ENCODE peak calls at places on chromosome 10, in seven cellular contexts. Y is tibial nerve, X is ovary, J is H1, M is transverse colon, N is sigmoid colon, I is A549. K is an unnamed sample.

GRCh38 chr10:16843252-16843870 is 26.1 kb upstream of the RSU1 start:
- DNase-seq in Y (peak; percentile 23), J (no peak), X (no peak), N (no peak), M (no peak), I (peak; percentile 72), K (no peak)

GRCh38 chr10:123808286-123808685 is 83.3 kb downstream of the CPXM2 start:
- DNase-seq in I (no peak), J (no peak), N (no peak), Y (no peak), M (no peak), X (no peak), K (no peak)

GRCh38 chr10:5527332-5528200 is 2.8 kb downstream of the CALML3 start:
- DNase-seq in I (no peak), X (no peak), J (no peak), N (peak; percentile 59), Y (no peak), M (peak; percentile 9), K (peak; percentile 25)

GRCh38 chr10:129169115-129169514 is 297.9 kb upstream of the MGMT start:
- DNase-seq in J (no peak), N (no peak), X (no peak), M (no peak), Y (no peak), I (no peak), K (no peak)

GRCh38 chr10:124091646-124092269 is 1.6 kb downstream of the CHST15 start:
- DNase-seq in J (no peak), M (peak; percentile 36), N (peak; percentile 87), X (peak; percentile 61), I (no peak), Y (no peak), K (no peak)

GRCh38 chr10:73910764-73911552 is at the start of gene PLAU:
- DNase-seq in Y (peak; percentile 27), N (peak; percentile 74), M (peak; percentile 44), J (no peak), I (no peak), X (no peak), K (peak; percentile 44)

GRCh38 chr10:58554316-58554715 is 41.6 kb downstream of the BICC1 start:
- DNase-seq in X (no peak), Y (no peak), J (no peak), M (no peak), I (no peak), N (no peak), K (no peak)

GRCh38 chr10:112721080-112721698 is 228.9 kb upstream of the TCF7L2 start:
- DNase-seq in M (no peak), I (peak; percentile 67), Y (peak; percentile 69), X (no peak), J (no peak), N (no peak), K (no peak)

GRCh38 chr10:17088118-17088806 is 41.3 kb downstream of the CUBN start:
- DNase-seq in X (no peak), J (no peak), Y (no peak), N (no peak), M (no peak), I (peak; percentile 38), K (no peak)

GRCh38 chr10:71187600-71187999 is 24.8 kb upstream of the UNC5B start:
- DNase-seq in I (no peak), M (no peak), N (no peak), J (no peak), X (peak; percentile 77), Y (peak; percentile 55), K (peak; percentile 75)

GRCh38 chr10:115092258-115092554 is 959 bp upstream of the ATRNL1 start:
- DNase-seq in N (no peak), X (no peak), Y (no peak), J (no peak), I (no peak), M (no peak), K (no peak)

GRCh38 chr10:115093286-115093775 is at the start of gene ATRNL1:
- DNase-seq in J (no peak), I (peak; percentile 24), N (peak; percentile 65), X (peak; percentile 68), Y (no peak), M (peak; percentile 8), K (no peak)

GRCh38 chr10:115094605-115095004 is 1.4 kb downstream of the ATRNL1 start:
- DNase-seq in N (no peak), Y (no peak), J (no peak), I (no peak), X (no peak), M (no peak), K (no peak)

GRCh38 chr10:115092555-115093285 is 445 bp upstream of the ATRNL1 start:
- DNase-seq in J (no peak), I (peak; percentile 13), M (peak; percentile 14), Y (no peak), X (peak; percentile 60), N (no peak), K (no peak)

GRCh38 chr10:115093776-115094361 is 704 bp downstream of the ATRNL1 start:
- DNase-seq in Y (no peak), M (peak; percentile 13), N (no peak), J (no peak), X (peak; percentile 45), I (peak; percentile 11), K (no peak)
- TF ChIP-seq CTCF in Y (no peak), M (no peak), N (no peak), J (peak; percentile 27), X (no peak), I (peak; percentile 38), K (no peak)

DNA sequence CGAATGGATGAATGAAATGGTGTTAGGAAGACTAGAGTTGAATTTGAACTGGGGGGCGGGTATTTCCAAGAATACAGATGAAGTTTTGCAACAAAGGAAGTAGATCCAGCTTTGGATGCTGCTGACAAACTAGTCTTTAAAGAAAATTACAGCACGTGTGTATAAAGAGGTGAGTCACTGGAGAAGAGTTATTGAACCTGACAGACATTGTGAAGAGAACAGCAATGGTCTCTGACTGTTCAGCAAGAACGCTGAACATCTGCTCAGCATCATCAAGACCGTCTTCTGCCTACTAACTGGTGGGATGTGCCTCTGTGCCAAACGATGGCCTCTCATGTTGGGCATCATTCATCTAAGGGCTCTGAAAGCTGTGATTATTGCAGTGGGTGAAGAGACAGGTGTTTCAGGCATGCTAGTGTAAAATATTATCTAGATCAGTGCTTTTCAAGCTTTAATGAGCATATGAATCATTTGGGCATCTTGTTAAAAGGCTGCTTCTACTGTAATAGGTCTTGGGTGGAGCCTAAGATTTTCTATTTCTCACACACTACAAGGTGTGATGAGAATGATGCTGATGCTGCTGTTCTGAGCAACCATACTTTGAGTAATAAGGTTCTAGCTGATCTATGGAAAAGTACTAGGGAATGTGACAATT is 291.3 kb downstream of the PTEN start:
- DNase-seq in N (no peak), X (no peak), I (no peak), M (no peak), J (no peak), Y (no peak), K (no peak)
- TF ChIP-seq EP300 in N (no peak), X (no peak), I (no peak), M (no peak), J (no peak), Y (no peak), K (no peak)

GRCh38 chr10:11261143-11261542 is 243.5 kb downstream of the CELF2 start:
- DNase-seq in M (no peak), X (no peak), I (no peak), J (no peak), N (no peak), Y (no peak), K (no peak)
- H3K4me1 ChIP-seq in M (peaks cover 5% of the 10 kb centered on the region), X (peaks cover 2% of the 10 kb centered on the region), I (no peaks in the 10 kb centered on the region), J (no peaks in the 10 kb centered on the region), N (peaks cover 21% of the 10 kb centered on the region), Y (peaks cover 8% of the 10 kb centered on the region), K (peaks cover 13% of the 10 kb centered on the region)

GRCh38 chr10:96614515-96614914 is 27.7 kb upstream of the TM9SF3 start:
- DNase-seq in J (no peak), I (peak; percentile 61), N (no peak), X (no peak), M (no peak), Y (no peak), K (no peak)
- TF ChIP-seq CTCF in J (no peak), I (no peak), N (no peak), X (no peak), M (no peak), Y (no peak), K (no peak)

GRCh38 chr10:29998142-29998808 is 61.1 kb downstream of the JCAD start:
- DNase-seq in I (peak; percentile 86), J (peak; percentile 49), M (peak; percentile 76), N (peak; percentile 88), X (peak; percentile 79), Y (peak; percentile 79), K (peak; percentile 80)
- TF ChIP-seq EP300 in I (no peak), J (no peak), M (no peak), N (no peak), X (no peak), Y (no peak), K (no peak)

K was measured in stomach.